ENCODE peak calls at places on chromosomes 12 and 14, in eight cellular contexts. A, T, O, M, P, B, L and N are unnamed samples.

GRCh38 chr12:99721715-99722275 is 74.2 kb downstream of the GARIN6 start:
- DNase-seq in A (no peak), T (no peak), O (no peak), M (no peak), P (no peak), B (no peak), L (no peak), N (no peak)

GRCh38 chr14:88030892-88031291 is 26.0 kb downstream of the GPR65 start:
- DNase-seq in A (no peak), T (no peak), O (no peak), M (no peak), P (no peak), B (no peak), L (no peak), N (no peak)

GRCh38 chr12:38515912-38516311 is 199.3 kb downstream of the ALG10B start:
- DNase-seq in A (no peak), T (no peak), O (no peak), M (no peak), P (no peak), B (no peak), L (no peak), N (no peak)

GRCh38 chr14:97584528-97584927 is 787.3 kb downstream of the VRK1 start:
- DNase-seq in A (no peak), T (no peak), O (no peak), M (no peak), P (no peak), B (no peak), L (no peak), N (no peak)

GRCh38 chr12:75805905-75806304 is 225.7 kb downstream of the PHLDA1 start:
- DNase-seq in A (no peak), T (no peak), O (peak; percentile 57), M (no peak), P (no peak), B (no peak), L (no peak), N (no peak)

GRCh38 chr12:58731096-58731495 is 189.2 kb downstream of the LRIG3 start:
- DNase-seq in A (no peak), T (no peak), O (no peak), M (no peak), P (no peak), B (no peak), L (no peak), N (no peak)

GRCh38 chr14:61462566-61463195 is 141.3 kb downstream of the PRKCH start:
- DNase-seq in A (no peak), T (no peak), O (peak; percentile 61), M (no peak), P (peak; percentile 83), B (peak; percentile 95), L (peak; percentile 91), N (peak; percentile 82)

GRCh38 chr14:89721330-89721729 is 233.2 kb downstream of the EFCAB11 start:
- DNase-seq in A (no peak), T (no peak), O (no peak), M (no peak), P (no peak), B (no peak), L (no peak), N (no peak)

GRCh38 chr12:124107299-124107698 is 134.3 kb downstream of the ZNF664 start:
- DNase-seq in A (no peak), T (no peak), O (no peak), M (no peak), P (no peak), B (no peak), L (no peak), N (no peak)

GRCh38 chr12:59372971-59373370 is 222.9 kb upstream of the SLC16A7 start:
- DNase-seq in A (no peak), T (no peak), O (peak; percentile 33), M (no peak), P (peak; percentile 6), B (peak; percentile 8), L (peak; percentile 52), N (no peak)

GRCh38 chr14:105924951-105925591 is 398.7 kb downstream of the TMEM121 start:
- DNase-seq in A (peak; percentile 6), T (no peak), O (no peak), M (peak; percentile 38), P (no peak), B (no peak), L (no peak), N (peak; percentile 1)

GRCh38 chr12:76503957-76504356 is 55.6 kb downstream of the OSBPL8 start:
- DNase-seq in A (no peak), T (no peak), O (no peak), M (no peak), P (no peak), B (no peak), L (no peak), N (no peak)

GRCh38 chr12:110001596-110001995 is 2.4 kb downstream of the ANKRD13A start:
- DNase-seq in A (no peak), T (no peak), O (peak; percentile 87), M (no peak), P (peak; percentile 72), B (no peak), L (peak; percentile 87), N (no peak)

GRCh38 chr14:29156096-29156495 is 389.5 kb downstream of the FOXG1 start:
- DNase-seq in A (no peak), T (no peak), O (no peak), M (no peak), P (no peak), B (no peak), L (no peak), N (no peak)

GRCh38 chr14:58238252-58239247 is 6.1 kb upstream of the PSMA3 start:
- DNase-seq in A (peak; percentile 40), T (no peak), O (no peak), M (peak; percentile 42), P (no peak), B (peak; percentile 70), L (no peak), N (peak; percentile 18)

GRCh38 chr12:3897400-3897910 is 24.3 kb upstream of the PARP11 start:
- DNase-seq in A (no peak), T (no peak), O (no peak), M (no peak), P (no peak), B (no peak), L (no peak), N (no peak)

GRCh38 chr12:20264608-20265114 is 103.7 kb upstream of the PDE3A start:
- DNase-seq in A (no peak), T (no peak), O (no peak), M (no peak), P (no peak), B (no peak), L (no peak), N (peak; percentile 22)

GRCh38 chr14:74605531-74606223 is 6.4 kb downstream of the LTBP2 start:
- DNase-seq in A (no peak), T (no peak), O (no peak), M (no peak), P (no peak), B (no peak), L (no peak), N (no peak)

GRCh38 chr12:3694673-3695072 is 58.2 kb downstream of the CRACR2A start:
- DNase-seq in A (no peak), T (no peak), O (no peak), M (no peak), P (no peak), B (no peak), L (no peak), N (no peak)

DNA sequence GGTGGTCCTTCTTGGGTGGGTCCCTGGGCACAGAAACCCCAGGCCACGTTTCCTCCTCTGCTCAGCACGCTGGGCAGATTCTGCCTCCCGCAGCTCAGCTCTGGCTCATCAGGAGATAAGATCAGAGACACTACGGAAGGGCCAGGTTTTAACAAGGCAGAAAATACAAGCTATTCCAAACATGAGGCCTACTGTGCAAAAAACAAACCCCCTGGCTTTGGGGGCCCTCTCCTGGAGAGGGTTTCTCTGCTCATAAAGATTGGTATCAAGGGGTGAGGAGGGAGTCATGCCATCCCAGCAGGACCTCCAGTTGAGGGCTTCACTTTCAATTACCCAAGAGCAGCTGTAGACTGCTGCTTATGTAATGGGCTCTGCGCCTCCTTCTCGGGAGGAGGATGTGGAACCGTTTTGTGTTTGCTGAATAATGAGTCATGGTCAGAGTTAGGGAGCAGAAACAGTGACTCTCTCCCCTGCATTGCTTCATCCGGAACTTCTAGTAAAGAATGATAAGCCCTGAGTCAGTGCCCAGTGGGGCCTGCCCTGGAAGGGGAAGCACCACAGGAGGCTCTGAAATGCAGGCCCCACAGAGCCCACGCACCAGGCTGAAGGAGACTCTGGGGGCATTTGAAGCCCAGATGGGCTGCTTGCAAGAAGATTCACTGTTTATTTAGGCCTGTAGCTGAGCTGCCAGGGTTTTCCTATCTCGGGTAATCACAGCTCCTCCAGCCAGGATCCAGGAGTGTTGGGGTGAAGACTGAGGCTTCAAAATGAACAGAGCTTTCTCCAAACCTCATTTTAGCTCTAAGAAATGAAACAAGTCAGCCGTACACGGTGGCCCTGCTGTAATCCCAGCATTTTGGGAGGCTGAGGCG is 79.3 kb downstream of the SSPN start:
- DNase-seq in A (peak; percentile 68), T (peak; percentile 81), O (peak; percentile 98), M (peak; percentile 87), P (peak; percentile 99), B (peak; percentile 99), L (peak; percentile 100), N (peak; percentile 69)
- TF ChIP-seq CTCF in A (no peak), T (no peak), O (peak; percentile 5), M (no peak), P (peak; percentile 49), B (peak; percentile 5), L (peak; percentile 83), N (peak; percentile 25)

DNA sequence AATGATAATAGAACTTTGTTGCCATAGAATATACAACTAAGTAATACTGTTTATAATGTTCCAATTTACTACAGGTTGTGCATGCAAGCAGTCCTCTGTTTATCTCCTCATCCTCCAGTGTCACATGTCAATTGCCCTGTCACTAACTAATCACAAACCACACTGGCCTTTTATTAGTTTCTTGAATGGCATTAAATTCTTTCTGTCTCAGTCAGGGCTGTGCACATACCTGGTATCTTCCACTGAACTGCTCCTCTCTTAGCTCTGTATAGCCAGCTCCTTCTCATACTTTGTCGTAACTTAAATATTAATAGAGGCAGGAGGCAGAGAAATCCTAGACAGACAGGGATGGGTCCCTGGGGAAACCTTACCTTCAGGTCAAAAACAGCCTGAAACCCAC is 24.0 kb downstream of the GABARAPL1 start:
- DNase-seq in A (no peak), T (no peak), O (no peak), M (no peak), P (no peak), B (no peak), L (peak; percentile 57), N (no peak)
- H3K4me3 ChIP-seq in A (no peak overlapping the region), T (no peak overlapping the region), O (no peak overlapping the region), M (no peak overlapping the region), P (no peak overlapping the region), B (no peak overlapping the region), L (no peak overlapping the region), N (no peak overlapping the region)

GRCh38 chr12:1161197-1161596 is 170.2 kb downstream of the ERC1 start:
- DNase-seq in A (no peak), T (no peak), O (no peak), M (no peak), P (no peak), B (no peak), L (no peak), N (no peak)
- TF ChIP-seq CTCF in A (no peak), T (no peak), O (no peak), M (no peak), P (no peak), B (no peak), L (no peak), N (no peak)

DNA sequence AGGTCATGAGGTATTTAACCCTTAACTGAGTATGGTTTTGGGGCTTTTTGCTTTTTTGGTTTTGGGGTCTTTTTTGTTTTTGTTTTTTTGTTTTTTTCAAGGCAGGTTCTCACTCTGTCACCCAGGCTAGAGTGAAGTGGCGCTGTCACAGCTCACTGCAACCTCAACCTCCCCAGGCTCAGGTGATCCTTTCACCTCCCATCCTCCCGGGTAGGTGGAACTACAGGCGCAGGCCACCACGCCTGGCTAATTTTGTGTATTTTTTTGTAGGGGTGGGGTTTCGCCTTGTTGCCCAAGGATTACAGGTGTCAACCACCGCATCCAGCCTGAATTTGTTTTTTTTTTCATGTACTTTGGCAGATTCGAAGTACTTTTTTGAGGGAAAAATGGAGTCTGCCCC is 19.9 kb downstream of the RAP1B start:
- DNase-seq in A (no peak), T (no peak), O (no peak), M (no peak), P (no peak), B (no peak), L (no peak), N (no peak)
- H3K4me3 ChIP-seq in A (no peak overlapping the region), T (no peak overlapping the region), O (no peak overlapping the region), M (no peak overlapping the region), P (no peak overlapping the region), B (no peak overlapping the region), L (no peak overlapping the region), N (no peak overlapping the region)